ENCODE peak calls at places on chromosomes 5 and 9, in seven cellular contexts. M, L, N, E, V, J and W are unnamed samples. For H3K27me3 and H3K36me3, the result is how much of the 10 kb centered on the place peaks cover.

GRCh38 chr5:116494784-116495480 is 79.7 kb downstream of the SEMA6A start:
- DNase-seq in M (no peak), L (no peak), N (no peak), E (peak), V (no peak), J (no peak), W (no peak)

GRCh38 chr5:110268283-110268682 is 458.2 kb downstream of the TMEM232 start:
- DNase-seq in M (no peak), L (no peak), N (no peak), E (no peak), V (no peak), J (no peak), W (no peak)

GRCh38 chr9:124256517-124257069 is 1.2 kb upstream of the NEK6 start:
- DNase-seq in M (peak), L (no peak), N (no peak), E (peak), V (peak), J (no peak), W (peak)

GRCh38 chr9:116365056-116365471 is 211.5 kb downstream of the PAPPA start:
- DNase-seq in M (no peak), L (no peak), N (no peak), E (peak), V (peak), J (peak), W (no peak)

GRCh38 chr5:156411131-156411727 is 84.3 kb downstream of the SGCD start:
- DNase-seq in M (no peak), L (no peak), N (no peak), E (peak), V (peak), J (no peak), W (no peak)

GRCh38 chr9:37916471-37917314 is 12.8 kb upstream of the SLC25A51 start:
- DNase-seq in M (no peak), L (no peak), N (no peak), E (no peak), V (no peak), J (no peak), W (peak)

GRCh38 chr5:616342-617039 is 4.4 kb downstream of the CEP72 start:
- DNase-seq in M (peak), L (no peak), N (no peak), E (no peak), V (no peak), J (no peak), W (no peak)

GRCh38 chr9:37776328-37776727 is 8.5 kb downstream of the EXOSC3 start:
- DNase-seq in M (no peak), L (no peak), N (no peak), E (peak), V (peak), J (no peak), W (no peak)

GRCh38 chr5:145130996-145131395 is 704.1 kb downstream of the PRELID2 start:
- DNase-seq in M (no peak), L (no peak), N (no peak), E (no peak), V (peak), J (no peak), W (no peak)

GRCh38 chr5:56625577-56625976 is 189.8 kb upstream of the MAP3K1 start:
- DNase-seq in M (no peak), L (no peak), N (no peak), E (peak), V (peak), J (no peak), W (no peak)

GRCh38 chr5:110477923-110478322 is 248.5 kb downstream of the TMEM232 start:
- DNase-seq in M (no peak), L (no peak), N (no peak), E (peak), V (peak), J (no peak), W (no peak)

GRCh38 chr5:42943931-42944631 is 96.0 kb downstream of the ANXA2R start:
- DNase-seq in M (no peak), L (no peak), N (no peak), E (peak), V (peak), J (no peak), W (no peak)

GRCh38 chr5:176396330-176396729 is 7.8 kb downstream of the HIGD2A start:
- DNase-seq in M (no peak), L (no peak), N (no peak), E (no peak), V (no peak), J (peak), W (no peak)

GRCh38 chr9:81637276-81637675 is 52.1 kb downstream of the TLE1 start:
- DNase-seq in M (no peak), L (no peak), N (no peak), E (no peak), V (no peak), J (no peak), W (no peak)

GRCh38 chr5:154159343-154159742 is 31.2 kb upstream of the GALNT10 start:
- DNase-seq in M (no peak), L (no peak), N (no peak), E (peak), V (peak), J (no peak), W (no peak)

GRCh38 chr5:133819977-133820471 is 148.4 kb downstream of the C5orf15 start:
- DNase-seq in M (no peak), L (no peak), N (no peak), E (no peak), V (no peak), J (no peak), W (peak)

GRCh38 chr5:133817456-133817855 is 151.0 kb downstream of the C5orf15 start:
- DNase-seq in M (no peak), L (no peak), N (no peak), E (no peak), V (no peak), J (no peak), W (no peak)

GRCh38 chr5:133818031-133818431 is 150.4 kb downstream of the C5orf15 start:
- DNase-seq in M (no peak), L (no peak), N (peak), E (peak), V (peak), J (peak), W (no peak)

GRCh38 chr5:133820516-133820915 is 147.9 kb downstream of the C5orf15 start:
- DNase-seq in M (no peak), L (no peak), N (no peak), E (no peak), V (no peak), J (no peak), W (no peak)

DNA sequence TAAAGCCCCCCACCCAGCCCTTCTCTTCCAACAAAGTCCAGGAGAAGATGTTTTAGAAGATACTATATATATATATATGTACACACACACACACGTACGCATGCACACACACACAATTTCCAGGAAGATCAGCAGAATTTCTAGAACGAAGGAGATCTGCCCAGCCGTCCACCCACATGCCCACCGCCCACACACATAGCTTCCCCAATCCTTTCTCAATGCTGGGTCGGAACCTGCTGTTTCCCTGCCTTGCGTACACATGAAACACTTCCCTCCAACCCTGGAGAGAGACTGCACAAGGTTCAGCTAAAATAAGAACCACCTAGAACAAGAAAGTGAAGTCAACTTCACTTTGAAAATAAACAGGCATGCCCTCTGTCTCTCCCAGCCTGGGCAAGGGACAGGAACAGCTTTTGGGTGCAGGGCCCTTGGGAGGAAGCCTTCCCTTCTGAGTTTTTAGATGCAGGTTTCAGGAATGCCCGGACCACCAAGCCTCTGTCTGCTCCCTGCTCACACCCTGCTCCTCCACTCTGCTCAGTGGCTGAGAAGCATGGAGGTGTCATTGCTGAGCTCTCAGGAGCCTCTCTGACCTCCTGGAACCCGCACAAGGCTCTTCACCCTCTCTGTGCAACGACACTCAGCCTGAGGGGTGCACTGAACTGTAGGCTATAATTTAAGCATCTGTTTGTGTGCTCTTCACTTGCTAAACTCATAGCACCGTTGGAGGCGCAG is 149.4 kb downstream of the C5orf15 start:
- DNase-seq in M (peak), L (no peak), N (no peak), E (no peak), V (no peak), J (no peak), W (no peak)
- H3K27me3 ChIP-seq in M (under half), L (under half), N (under half), E (under half), V (under half), J (under half), W (under half)

GRCh38 chr9:129008469-129008965 is 19.6 kb downstream of the SH3GLB2 start:
- DNase-seq in M (peak), L (no peak), N (no peak), E (no peak), V (no peak), J (no peak), W (no peak)
- H3K36me3 ChIP-seq in M (half or more), L (under half), N (under half), E (under half), V (under half), J (under half), W (half or more)

GRCh38 chr5:93589812-93590215 is 6.8 kb downstream of the NR2F1 start:
- DNase-seq in M (no peak), L (no peak), N (no peak), E (peak), V (no peak), J (no peak), W (no peak)
- H3K27me3 ChIP-seq in M (half or more), L (half or more), N (under half), E (under half), V (under half), J (under half), W (half or more)

GRCh38 chr5:131431794-131432193 is 167.9 kb downstream of the CDC42SE2 start:
- DNase-seq in M (no peak), L (no peak), N (no peak), E (no peak), V (no peak), J (no peak), W (no peak)
- H3K36me3 ChIP-seq in M (half or more), L (half or more), N (under half), E (under half), V (under half), J (under half), W (under half)

GRCh38 chr5:2177244-2177643 is 294.5 kb upstream of the IRX4 start:
- DNase-seq in M (no peak), L (no peak), N (no peak), E (no peak), V (no peak), J (no peak), W (no peak)
- H3K27me3 ChIP-seq in M (under half), L (under half), N (under half), E (under half), V (under half), J (under half), W (under half)

GRCh38 chr5:14410068-14410941 is 171.3 kb upstream of the OTULINL start:
- DNase-seq in M (no peak), L (no peak), N (no peak), E (peak), V (peak), J (no peak), W (no peak)
- H3K36me3 ChIP-seq in M (half or more), L (under half), N (under half), E (under half), V (half or more), J (under half), W (under half)

GRCh38 chr5:66908230-66908629 is 288.4 kb downstream of the CD180 start:
- DNase-seq in M (no peak), L (no peak), N (no peak), E (no peak), V (no peak), J (no peak), W (no peak)

GRCh38 chr5:66904189-66904588 is 292.4 kb downstream of the CD180 start:
- DNase-seq in M (no peak), L (no peak), N (no peak), E (no peak), V (no peak), J (no peak), W (no peak)

GRCh38 chr5:66903218-66903617 is 293.4 kb downstream of the CD180 start:
- DNase-seq in M (no peak), L (no peak), N (no peak), E (no peak), V (no peak), J (no peak), W (no peak)

GRCh38 chr5:66906021-66906420 is 290.6 kb downstream of the CD180 start:
- DNase-seq in M (no peak), L (no peak), N (no peak), E (no peak), V (no peak), J (no peak), W (no peak)

DNA sequence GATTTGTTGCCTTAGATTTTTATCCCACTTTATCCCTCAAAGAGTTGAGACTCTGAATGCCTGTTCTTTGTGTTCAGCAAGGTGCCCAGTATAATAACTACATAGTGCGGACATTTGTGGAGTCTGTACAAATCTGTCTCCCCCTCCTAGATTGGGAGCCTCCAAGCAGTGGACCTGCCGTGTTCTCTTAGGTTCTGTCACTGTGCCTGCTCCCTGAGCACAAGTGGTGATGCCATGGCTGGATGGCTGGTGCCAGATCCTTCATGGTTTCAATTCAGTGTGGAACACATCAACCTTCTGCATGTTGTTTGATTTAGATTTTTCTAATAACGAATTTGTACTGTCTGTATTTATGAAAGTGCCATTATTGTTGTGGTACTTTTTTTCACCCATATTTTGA is 292.9 kb downstream of the CD180 start:
- DNase-seq in M (no peak), L (no peak), N (no peak), E (no peak), V (no peak), J (no peak), W (no peak)
- H3K27me3 ChIP-seq in M (under half), L (under half), N (under half), E (under half), V (under half), J (under half), W (under half)

GRCh38 chr9:93666279-93666784 is 89.9 kb downstream of the PHF2 start:
- DNase-seq in M (peak), L (no peak), N (no peak), E (no peak), V (no peak), J (peak), W (peak)
- H3K36me3 ChIP-seq in M (under half), L (under half), N (under half), E (under half), V (under half), J (under half), W (half or more)